ENCODE peak calls at places on chromosomes 4 and X, in eight cellular contexts. Y is naive thymus-derived CD8-positive, alpha-beta T cell; I is Peyer's patch; Q is RPMI7951; W is posterior vena cava; C is NCI-H1417; U is GM10248; H is activated T-helper 1 cell treated with anti-CD3 and anti-CD28 coated beads, Interleukin-12 subunit alpha, Interleukin-12 subunit beta, Interleukin-2, Interleukin-4 antibody, amounts not matched to agents 30 ng/mL and 10 ng/mL and 1 ng/mL, durations not matched to agents 14 hours and 24 hours and 36 hours. K is an unnamed sample.

GRCh38 chr4:113539408-113539807 is 222.1 kb downstream of the CAMK2D start:
- DNase-seq in W (no peak), H (no peak), I (no peak), C (peak), U (peak), Q (peak), Y (no peak), K (no peak)

GRCh38 chr4:139852612-139853269 is 187.1 kb downstream of the MGST2 start:
- DNase-seq in Y (no peak), I (no peak), Q (no peak), W (no peak), C (no peak), H (no peak), U (no peak), K (no peak)

GRCh38 chr4:87033902-87034301 is 99.1 kb downstream of the AFF1 start:
- DNase-seq in H (no peak), I (no peak), C (no peak), W (no peak), U (no peak), Q (no peak), Y (no peak), K (no peak)

GRCh38 chr4:90951037-90951436 is 823.8 kb downstream of the CCSER1 start:
- DNase-seq in Y (no peak), Q (no peak), U (no peak), I (no peak), W (no peak), H (no peak), C (peak), K (no peak)

GRCh38 chr4:147003956-147004580 is 58.4 kb upstream of the TTC29 start:
- DNase-seq in C (no peak), I (no peak), U (no peak), H (no peak), W (no peak), Q (no peak), Y (no peak), K (no peak)

GRCh38 chr4:47839259-47839658 is 1.4 kb upstream of the CORIN start:
- DNase-seq in C (no peak), W (no peak), H (no peak), Y (no peak), U (peak), I (no peak), Q (no peak), K (no peak)

GRCh38 chr4:176238819-176239218 is 30.2 kb downstream of the ASB5 start:
- DNase-seq in I (no peak), H (no peak), Q (peak), C (no peak), W (no peak), Y (no peak), U (no peak), K (no peak)

GRCh38 chrX:152072236-152072635 is 66.1 kb downstream of the MAGEA10 start:
- DNase-seq in C (no peak), Q (peak), U (no peak), I (no peak), W (no peak), H (no peak), Y (no peak), K (no peak)

GRCh38 chrX:73932522-73932921 is 369.5 kb downstream of the CHIC1 start:
- DNase-seq in I (no peak), W (no peak), Y (no peak), C (no peak), H (no peak), Q (no peak), U (no peak), K (no peak)

GRCh38 chr4:105551968-105552746 is at the start of gene ARHGEF38:
- DNase-seq in H (no peak), Y (no peak), U (no peak), Q (peak), W (no peak), C (peak), I (peak), K (no peak)

GRCh38 chr4:119841361-119841760 is 212.8 kb upstream of the PDE5A start:
- DNase-seq in Q (no peak), C (no peak), Y (no peak), U (no peak), H (no peak), W (no peak), I (no peak), K (no peak)

GRCh38 chrX:78658851-78659744 is at the start of gene RTL3:
- DNase-seq in H (no peak), U (no peak), C (no peak), Q (peak), Y (no peak), I (no peak), W (no peak), K (no peak)

GRCh38 chrX:47936940-47937317 is 66.9 kb downstream of the ZNF182 start:
- DNase-seq in H (no peak), Y (no peak), C (no peak), W (no peak), Q (no peak), I (no peak), U (no peak), K (no peak)

GRCh38 chrX:123807825-123808416 is 51.9 kb upstream of the XIAP start:
- DNase-seq in Y (no peak), H (no peak), I (no peak), W (no peak), C (no peak), Q (peak), U (no peak), K (no peak)

K was measured in activated gamma-delta T cell treated with Interleukin-2 at 50 U/mL for 16 hours.